ENCODE peak calls at places on chromosomes 1 and 21, in seven cellular contexts. T is uterus, P is endothelial cell of umbilical vein, J is tibial nerve, U is heart left ventricle, N is hepatocyte, Y is HCT116. R is an unnamed sample. For H3K4me1, the result is how much of the 10 kb centered on the place peaks cover.

GRCh38 chr1:169698976-169699375 is 12.4 kb downstream of the SELL start:
- DNase-seq in U (no peak), T (no peak), P (peak), Y (no peak), J (no peak), N (no peak), R (no peak)

GRCh38 chr1:40140211-40140709 is 20.9 kb upstream of the RLF start:
- DNase-seq in T (no peak), U (no peak), J (no peak), Y (no peak), P (no peak), N (peak), R (no peak)

GRCh38 chr1:19463204-19463803 is 22.0 kb downstream of the CAPZB start:
- DNase-seq in U (no peak), P (no peak), Y (no peak), J (no peak), N (no peak), T (no peak), R (no peak)

GRCh38 chr1:2936568-2937515 is 84.4 kb upstream of the ACTRT2 start:
- DNase-seq in N (no peak), P (no peak), T (no peak), U (no peak), J (no peak), Y (no peak), R (no peak)

GRCh38 chr1:22350987-22351756 is 100.5 kb upstream of the ZBTB40 start:
- DNase-seq in N (no peak), U (no peak), J (no peak), P (no peak), T (no peak), Y (no peak), R (peak)

GRCh38 chr1:198387587-198387986 is 152.9 kb downstream of the ATP6V1G3 start:
- DNase-seq in J (no peak), T (no peak), Y (no peak), P (no peak), N (peak), U (no peak), R (no peak)

GRCh38 chr1:206776239-206776638 is 3.9 kb upstream of the IL10 start:
- DNase-seq in J (no peak), T (no peak), P (no peak), Y (no peak), N (peak), U (no peak), R (no peak)

GRCh38 chr1:231528175-231529029 is at the start of gene TSNAX:
- DNase-seq in T (peak), J (peak), U (peak), N (peak), Y (peak), P (peak), R (peak)

GRCh38 chr21:43025636-43026180 is 49.9 kb downstream of the CBS start:
- DNase-seq in T (no peak), J (no peak), Y (no peak), U (no peak), N (no peak), P (no peak), R (no peak)

GRCh38 chr21:35207322-35207721 is 158.2 kb upstream of the RUNX1 start:
- DNase-seq in Y (no peak), N (no peak), P (no peak), J (no peak), U (no peak), T (no peak), R (no peak)

GRCh38 chr1:177274687-177275211 is 104.0 kb downstream of the BRINP2 start:
- DNase-seq in P (peak), T (peak), N (no peak), J (peak), U (peak), Y (no peak), R (peak)

GRCh38 chr1:64745181-64745985 is 508 bp downstream of the RAVER2 start:
- DNase-seq in N (peak), J (peak), P (peak), U (peak), T (peak), Y (no peak), R (peak)

GRCh38 chr1:64748222-64748621 is 3.3 kb downstream of the RAVER2 start:
- DNase-seq in T (no peak), Y (no peak), U (no peak), J (no peak), P (no peak), N (no peak), R (no peak)

GRCh38 chr1:64744492-64745180 is at the start of gene RAVER2:
- DNase-seq in P (peak), U (peak), T (peak), J (peak), Y (peak), N (peak), R (peak)

GRCh38 chr1:64745986-64746940 is 1.4 kb downstream of the RAVER2 start:
- DNase-seq in J (no peak), T (no peak), N (no peak), Y (no peak), U (no peak), P (no peak), R (no peak)

GRCh38 chr1:64743954-64744491 is 852 bp upstream of the RAVER2 start:
- DNase-seq in N (no peak), P (no peak), U (no peak), Y (no peak), J (no peak), T (no peak), R (no peak)
- H3K4me1 ChIP-seq in N (under half), P (under half), U (under half), Y (under half), J (under half), T (under half), R (under half)

DNA sequence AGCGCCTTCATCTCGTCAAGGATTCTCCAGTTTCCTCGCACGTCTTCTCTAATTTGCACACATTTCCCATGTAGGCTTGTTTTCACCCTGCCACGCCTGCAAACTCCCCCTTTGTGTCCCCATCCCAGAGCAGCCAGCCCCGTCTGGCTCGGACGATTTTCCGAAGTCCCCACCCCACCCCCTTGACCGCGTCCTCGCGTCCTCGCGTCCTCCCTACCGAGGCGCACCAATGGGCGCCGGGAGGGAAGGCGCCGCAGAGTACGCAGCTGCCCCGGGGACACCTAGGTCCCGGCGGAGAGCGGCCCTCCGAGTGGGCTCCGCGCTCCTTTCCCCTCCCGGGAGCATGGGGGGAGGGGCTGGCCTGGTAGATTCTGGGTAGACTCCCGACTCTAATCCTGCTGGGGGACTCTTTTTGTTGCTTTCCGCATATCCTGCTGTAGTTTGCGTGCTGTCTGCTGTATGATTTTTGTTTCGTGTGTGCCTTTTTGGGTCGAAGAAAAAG is 1.3 kb downstream of the CACHD1 start:
- DNase-seq in P (peak), N (peak), U (peak), J (no peak), Y (no peak), T (peak), R (peak)
- H3K4me1 ChIP-seq in P (under half), N (under half), U (under half), J (under half), Y (under half), T (under half), R (under half)

GRCh38 chr21:33685613-33686197 is 43.4 kb downstream of the ITSN1 start:
- DNase-seq in J (no peak), Y (no peak), T (no peak), N (no peak), U (no peak), P (peak), R (no peak)
- H3K4me1 ChIP-seq in J (under half), Y (under half), T (under half), N (under half), U (under half), P (under half), R (under half)

GRCh38 chr1:185567438-185567837 is 166.8 kb upstream of the HMCN1 start:
- DNase-seq in T (no peak), J (no peak), U (no peak), P (no peak), N (no peak), Y (no peak), R (no peak)
- H3K4me1 ChIP-seq in T (under half), J (under half), U (under half), P (under half), N (under half), Y (under half), R (under half)

GRCh38 chr1:9419642-9420041 is 119.6 kb upstream of the SLC25A33 start:
- DNase-seq in P (no peak), T (no peak), U (no peak), J (no peak), N (no peak), Y (no peak), R (no peak)
- H3K4me1 ChIP-seq in P (under half), T (under half), U (under half), J (under half), N (under half), Y (under half), R (under half)

DNA sequence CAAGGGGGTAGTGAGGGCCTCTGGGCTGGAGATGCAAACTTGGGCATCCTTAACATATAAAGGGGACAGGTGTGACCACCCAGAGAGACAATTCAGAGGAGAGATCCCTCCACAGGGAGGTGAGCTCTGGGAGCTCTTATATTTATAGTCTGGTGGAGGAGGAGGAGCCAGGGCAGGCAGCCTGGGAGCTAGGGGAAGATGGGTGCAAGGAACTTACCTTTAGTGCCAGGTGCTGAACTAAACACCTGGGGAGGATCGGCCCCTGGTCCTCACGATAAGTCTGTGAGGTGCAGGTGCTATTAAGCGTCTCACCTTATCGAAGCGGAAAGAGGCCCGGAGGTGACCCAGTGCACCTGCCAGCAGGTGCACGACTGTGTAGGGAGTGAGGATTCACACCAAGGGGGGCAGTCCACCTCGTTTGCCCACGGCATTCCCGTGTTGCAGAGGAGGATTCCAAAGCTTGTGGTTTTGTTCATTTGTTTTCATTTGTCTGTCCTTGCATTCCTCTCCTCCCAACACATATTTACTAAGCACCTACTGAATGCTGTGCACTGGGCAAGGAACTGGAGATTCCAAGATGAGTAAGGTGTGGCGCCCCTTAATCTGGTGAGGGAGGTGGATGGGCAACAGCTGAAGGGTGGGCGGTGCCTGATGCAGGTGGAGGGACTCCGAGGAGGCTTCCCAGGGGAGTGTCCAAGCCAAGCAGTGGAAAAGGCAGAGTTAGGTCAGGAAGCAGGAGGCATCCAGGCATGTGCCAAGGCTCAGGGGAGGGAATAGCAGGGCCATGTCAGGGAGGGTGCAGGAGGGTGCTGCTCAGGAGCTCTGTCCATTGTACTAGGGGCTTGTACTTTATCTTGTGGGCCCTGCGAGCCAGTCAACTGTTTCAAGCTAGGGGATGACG is 11.4 kb downstream of the ARHGEF10L start:
- DNase-seq in U (no peak), J (no peak), T (no peak), N (no peak), Y (no peak), P (no peak), R (no peak)
- H3K4me1 ChIP-seq in U (under half), J (under half), T (under half), N (under half), Y (under half), P (under half), R (under half)

GRCh38 chr1:109501644-109502367 is 7.7 kb downstream of the AMIGO1 start:
- DNase-seq in T (no peak), J (no peak), Y (no peak), P (no peak), N (no peak), U (no peak), R (no peak)
- H3K4me1 ChIP-seq in T (under half), J (under half), Y (under half), P (under half), N (under half), U (under half), R (under half)

GRCh38 chr1:212255705-212256307 is 29.4 kb upstream of the PPP2R5A start:
- DNase-seq in Y (no peak), N (no peak), T (no peak), J (no peak), U (no peak), P (no peak), R (no peak)

GRCh38 chr1:212259693-212260480 is 25.3 kb upstream of the PPP2R5A start:
- DNase-seq in T (no peak), P (no peak), J (no peak), Y (no peak), U (no peak), N (no peak), R (no peak)

GRCh38 chr1:212257157-212257556 is 28.1 kb upstream of the PPP2R5A start:
- DNase-seq in Y (no peak), P (no peak), T (no peak), N (no peak), J (no peak), U (no peak), R (no peak)

GRCh38 chr1:212254853-212255363 is 30.3 kb upstream of the PPP2R5A start:
- DNase-seq in J (no peak), T (no peak), U (no peak), Y (no peak), P (no peak), N (peak), R (no peak)

GRCh38 chr1:212256404-212256803 is 28.8 kb upstream of the PPP2R5A start:
- DNase-seq in J (no peak), P (no peak), Y (no peak), N (no peak), U (no peak), T (no peak), R (no peak)
- H3K4me1 ChIP-seq in J (under half), P (under half), Y (under half), N (under half), U (under half), T (under half), R (under half)

R was measured in adrenal gland.